ENCODE peak calls at places on chromosomes 2 and 18, in nine cellular contexts. Q, F, O, Y, H, J, E, C and W are unnamed samples.
A peak's percentile ranks its signal among the peaks of the same experiment; 100 is the strongest.

GRCh38 chr2:136116813-136117390 is 1.0 kb downstream of the CXCR4 start:
- DNase-seq in Q (no peak), F (peak; percentile 44), O (peak; percentile 67), Y (no peak), H (no peak), J (no peak), E (peak; percentile 92), C (peak; percentile 42), W (peak; percentile 50)

GRCh38 chr2:157830696-157831570 is 45.2 kb downstream of the ACVR1 start:
- DNase-seq in Q (no peak), F (no peak), O (peak; percentile 79), Y (peak; percentile 74), H (peak; percentile 97), J (peak; percentile 71), E (no peak), C (no peak), W (no peak)

GRCh38 chr2:68512352-68512751 is 45.0 kb downstream of the APLF start:
- DNase-seq in Q (no peak), F (no peak), O (no peak), Y (no peak), H (no peak), J (no peak), E (no peak), C (no peak), W (no peak)

GRCh38 chr2:226380679-226381078 is 418.9 kb downstream of the IRS1 start:
- DNase-seq in Q (no peak), F (peak; percentile 12), O (no peak), Y (no peak), H (no peak), J (no peak), E (no peak), C (no peak), W (no peak)

GRCh38 chr2:154375625-154376020 is 322.9 kb upstream of the KCNJ3 start:
- DNase-seq in Q (no peak), F (no peak), O (no peak), Y (peak; percentile 9), H (peak; percentile 72), J (peak; percentile 37), E (peak; percentile 34), C (no peak), W (peak; percentile 4)

GRCh38 chr2:150409196-150409595 is 78.3 kb downstream of the RND3 start:
- DNase-seq in Q (no peak), F (no peak), O (no peak), Y (no peak), H (no peak), J (no peak), E (no peak), C (peak; percentile 35), W (no peak)

GRCh38 chr18:10989486-10989885 is 159.9 kb downstream of the PIEZO2 start:
- DNase-seq in Q (no peak), F (no peak), O (no peak), Y (no peak), H (no peak), J (no peak), E (no peak), C (no peak), W (no peak)

GRCh38 chr18:22067682-22068081 is 101.7 kb upstream of the GATA6 start:
- DNase-seq in Q (no peak), F (no peak), O (no peak), Y (no peak), H (no peak), J (peak; percentile 30), E (no peak), C (no peak), W (no peak)

GRCh38 chr2:188884051-188884450 is 90.1 kb upstream of the COL3A1 start:
- DNase-seq in Q (no peak), F (no peak), O (no peak), Y (no peak), H (peak; percentile 47), J (no peak), E (no peak), C (no peak), W (no peak)

GRCh38 chr2:101870444-101870843 is 121.3 kb upstream of the IL1R2 start:
- DNase-seq in Q (no peak), F (no peak), O (no peak), Y (no peak), H (no peak), J (no peak), E (no peak), C (no peak), W (no peak)

GRCh38 chr2:18444806-18445205 is 115.6 kb downstream of the RDH14 start:
- DNase-seq in Q (no peak), F (no peak), O (no peak), Y (no peak), H (no peak), J (no peak), E (no peak), C (no peak), W (no peak)

GRCh38 chr2:123688504-123688903 is 336.6 kb upstream of the CNTNAP5 start:
- DNase-seq in Q (no peak), F (no peak), O (no peak), Y (no peak), H (no peak), J (no peak), E (no peak), C (no peak), W (peak; percentile 3)

GRCh38 chr2:236939751-236940229 is 145.9 kb upstream of the COPS8 start:
- DNase-seq in Q (no peak), F (no peak), O (no peak), Y (no peak), H (peak; percentile 65), J (no peak), E (no peak), C (no peak), W (peak; percentile 36)

GRCh38 chr2:233399306-233400225 is 45.3 kb downstream of the DGKD start:
- DNase-seq in Q (no peak), F (no peak), O (no peak), Y (no peak), H (no peak), J (no peak), E (no peak), C (peak; percentile 23), W (no peak)

DNA sequence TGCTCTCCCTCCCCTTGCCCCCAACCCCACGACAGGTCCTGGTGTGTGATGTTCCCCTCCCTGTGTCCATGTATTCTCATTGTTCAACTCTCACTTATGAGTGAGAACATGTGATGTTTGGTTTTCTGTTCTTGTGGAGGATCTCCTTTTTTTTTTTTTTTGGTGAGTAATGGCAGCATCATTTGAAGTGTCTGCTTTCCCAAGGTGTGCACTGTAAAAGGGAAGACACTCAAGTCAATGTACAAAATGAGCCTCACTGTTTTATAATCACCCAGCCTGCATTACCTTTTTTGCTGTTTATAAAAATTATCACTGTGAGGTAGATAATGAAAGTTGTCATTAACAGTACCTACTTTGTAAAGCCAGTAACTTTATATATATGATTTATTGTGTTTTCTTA is 56.9 kb downstream of the INSIG2 start:
- DNase-seq in Q (no peak), F (no peak), O (no peak), Y (no peak), H (no peak), J (no peak), E (no peak), C (no peak), W (no peak)
- H3K4me3 ChIP-seq in Q (no peak overlapping the region), F (no peak overlapping the region), O (no peak overlapping the region), Y (no peak overlapping the region), H (no peak overlapping the region), J (no peak overlapping the region), E (no peak overlapping the region), C (no peak overlapping the region), W (no peak overlapping the region)

GRCh38 chr2:120772261-120772660 is 36.6 kb downstream of the GLI2 start:
- DNase-seq in Q (no peak), F (peak; percentile 5), O (no peak), Y (no peak), H (peak; percentile 40), J (no peak), E (no peak), C (no peak), W (no peak)
- H3K27ac ChIP-seq in Q (no peak overlapping the region), F (no peak overlapping the region), O (peak overlapping the region; percentile 95), Y (peak overlapping the region; percentile 66), H (peak overlapping the region; percentile 80), J (no peak overlapping the region), E (no peak overlapping the region), C (no peak overlapping the region), W (no peak overlapping the region)

GRCh38 chr2:240999001-240999791 is 778 bp downstream of the SNED1 start:
- DNase-seq in Q (peak; percentile 24), F (peak; percentile 38), O (peak; percentile 94), Y (no peak), H (peak; percentile 69), J (no peak), E (no peak), C (peak; percentile 45), W (no peak)
- H3K4me3 ChIP-seq in Q (no peak overlapping the region), F (peak overlapping the region; percentile 83), O (peak overlapping the region; percentile 78), Y (peak overlapping the region; percentile 63), H (peak overlapping the region; percentile 81), J (peak overlapping the region; percentile 44), E (no peak overlapping the region), C (peak overlapping the region; percentile 66), W (peak overlapping the region; percentile 67)

GRCh38 chr2:74816540-74817331 is 17.2 kb upstream of the HK2 start:
- DNase-seq in Q (no peak), F (no peak), O (no peak), Y (no peak), H (no peak), J (no peak), E (no peak), C (no peak), W (no peak)

GRCh38 chr2:74819702-74820101 is 14.2 kb upstream of the HK2 start:
- DNase-seq in Q (no peak), F (no peak), O (no peak), Y (no peak), H (no peak), J (no peak), E (no peak), C (no peak), W (no peak)

GRCh38 chr2:74815955-74816354 is 18.0 kb upstream of the HK2 start:
- DNase-seq in Q (no peak), F (no peak), O (no peak), Y (no peak), H (no peak), J (no peak), E (no peak), C (no peak), W (no peak)

GRCh38 chr2:74814102-74814501 is 19.8 kb upstream of the HK2 start:
- DNase-seq in Q (no peak), F (no peak), O (no peak), Y (no peak), H (no peak), J (no peak), E (no peak), C (no peak), W (no peak)

DNA sequence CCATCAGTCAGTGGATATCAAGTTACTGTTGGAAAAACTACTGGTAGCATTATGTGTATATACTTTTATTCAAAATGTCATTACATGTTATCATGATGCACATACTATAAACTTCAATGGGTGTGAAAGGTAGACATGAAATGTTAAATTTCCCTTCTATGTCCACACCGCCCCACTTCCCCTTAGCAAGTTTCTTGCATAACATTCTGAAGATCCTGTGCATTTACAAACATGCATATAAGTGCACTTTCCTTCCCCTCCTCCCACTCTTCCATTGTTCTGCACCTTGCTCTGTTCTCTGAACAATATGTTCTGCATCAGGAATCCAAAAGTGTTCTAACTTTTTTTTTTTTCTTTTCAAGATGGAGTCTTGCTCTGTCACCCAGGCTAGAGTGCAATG is 16.6 kb upstream of the HK2 start:
- DNase-seq in Q (no peak), F (no peak), O (no peak), Y (no peak), H (no peak), J (no peak), E (no peak), C (no peak), W (no peak)
- H3K27ac ChIP-seq in Q (no peak overlapping the region), F (no peak overlapping the region), O (no peak overlapping the region), Y (no peak overlapping the region), H (no peak overlapping the region), J (no peak overlapping the region), E (no peak overlapping the region), C (no peak overlapping the region), W (no peak overlapping the region)

GRCh38 chr2:11753452-11753885 is 7.0 kb downstream of the LPIN1 start:
- DNase-seq in Q (no peak), F (no peak), O (peak; percentile 48), Y (no peak), H (peak; percentile 33), J (peak; percentile 96), E (peak; percentile 93), C (peak; percentile 81), W (no peak)
- H3K4me3 ChIP-seq in Q (no peak overlapping the region), F (peak overlapping the region; percentile 34), O (no peak overlapping the region), Y (no peak overlapping the region), H (no peak overlapping the region), J (peak overlapping the region; percentile 26), E (peak overlapping the region; percentile 62), C (no peak overlapping the region), W (no peak overlapping the region)